ENCODE peak calls at places on chromosomes 4 and X, in six cellular contexts. One of them, this sample, is unnamed.

GRCh38 chr4:13484749-13485345 is 707 bp upstream of the RAB28 start:
- DNase-seq in transverse colon: peak
- DNase-seq in tibial nerve: no peak
- DNase-seq in NB4: no peak
- DNase-seq in GM12892: no peak
- DNase-seq in body of pancreas: no peak
- DNase-seq in this sample: no peak

GRCh38 chr4:153486281-153487151 is 20.4 kb downstream of the TMEM131L start:
- DNase-seq in tibial nerve: no peak
- DNase-seq in NB4: no peak
- DNase-seq in transverse colon: no peak
- DNase-seq in body of pancreas: peak
- DNase-seq in GM12892: no peak
- DNase-seq in this sample: peak

GRCh38 chrX:129981207-129981553 is 1.3 kb upstream of the BCORL1 start:
- DNase-seq in NB4: no peak
- DNase-seq in GM12892: no peak
- DNase-seq in transverse colon: no peak
- DNase-seq in tibial nerve: no peak
- DNase-seq in body of pancreas: no peak
- DNase-seq in this sample: no peak

GRCh38 chrX:140123446-140123845 is 158.1 kb upstream of the CXorf66 start:
- DNase-seq in tibial nerve: no peak
- DNase-seq in NB4: no peak
- DNase-seq in body of pancreas: no peak
- DNase-seq in GM12892: no peak
- DNase-seq in transverse colon: no peak
- DNase-seq in this sample: no peak

GRCh38 chr4:175622887-175623286 is 189.2 kb downstream of the GPM6A start:
- DNase-seq in tibial nerve: no peak
- DNase-seq in body of pancreas: no peak
- DNase-seq in GM12892: no peak
- DNase-seq in NB4: no peak
- DNase-seq in transverse colon: no peak
- DNase-seq in this sample: no peak

GRCh38 chrX:48761674-48762471 is at the start of gene GLOD5:
- DNase-seq in body of pancreas: peak
- DNase-seq in GM12892: no peak
- DNase-seq in tibial nerve: no peak
- DNase-seq in transverse colon: peak
- DNase-seq in NB4: peak
- DNase-seq in this sample: no peak

GRCh38 chr4:141711211-141711610 is 74.8 kb downstream of the IL15 start:
- DNase-seq in tibial nerve: no peak
- DNase-seq in GM12892: no peak
- DNase-seq in NB4: peak
- DNase-seq in body of pancreas: no peak
- DNase-seq in transverse colon: no peak
- DNase-seq in this sample: no peak

GRCh38 chr4:108292229-108292628 is 123.5 kb upstream of the LEF1 start:
- DNase-seq in GM12892: no peak
- DNase-seq in transverse colon: no peak
- DNase-seq in NB4: no peak
- DNase-seq in body of pancreas: no peak
- DNase-seq in tibial nerve: no peak
- DNase-seq in this sample: no peak

GRCh38 chrX:99800016-99800415 is 610.1 kb downstream of the PCDH19 start:
- DNase-seq in body of pancreas: no peak
- DNase-seq in GM12892: no peak
- DNase-seq in transverse colon: no peak
- DNase-seq in NB4: no peak
- DNase-seq in tibial nerve: no peak
- DNase-seq in this sample: no peak

GRCh38 chr4:37749398-37749988 is 63.3 kb upstream of the RELL1 start:
- DNase-seq in transverse colon: no peak
- DNase-seq in body of pancreas: no peak
- DNase-seq in tibial nerve: no peak
- DNase-seq in GM12892: no peak
- DNase-seq in NB4: peak
- DNase-seq in this sample: no peak

GRCh38 chrX:44352739-44353138 is 9.3 kb upstream of the EFHC2 start:
- DNase-seq in GM12892: no peak
- DNase-seq in body of pancreas: no peak
- DNase-seq in tibial nerve: no peak
- DNase-seq in transverse colon: no peak
- DNase-seq in NB4: no peak
- DNase-seq in this sample: no peak

GRCh38 chr4:60201052-60201673 is 999.0 kb upstream of the ADGRL3 start:
- DNase-seq in transverse colon: peak
- DNase-seq in NB4: peak
- DNase-seq in body of pancreas: peak
- DNase-seq in GM12892: no peak
- DNase-seq in tibial nerve: peak
- DNase-seq in this sample: no peak

GRCh38 chr4:134200811-134201215 is 776 bp downstream of the PABPC4L start:
- DNase-seq in body of pancreas: no peak
- DNase-seq in tibial nerve: no peak
- DNase-seq in NB4: no peak
- DNase-seq in transverse colon: no peak
- DNase-seq in GM12892: no peak
- DNase-seq in this sample: no peak
- TF ChIP-seq POLR2A in body of pancreas: no peak
- TF ChIP-seq POLR2A in tibial nerve: no peak
- TF ChIP-seq POLR2A in NB4: no peak
- TF ChIP-seq POLR2A in transverse colon: no peak
- TF ChIP-seq POLR2A in GM12892: no peak
- TF ChIP-seq POLR2A in this sample: no peak

GRCh38 chr4:74453037-74453635 is 8.2 kb downstream of the AREG start:
- DNase-seq in NB4: no peak
- DNase-seq in body of pancreas: no peak
- DNase-seq in transverse colon: no peak
- DNase-seq in GM12892: no peak
- DNase-seq in tibial nerve: no peak
- DNase-seq in this sample: no peak
- TF ChIP-seq POLR2A in NB4: no peak
- TF ChIP-seq POLR2A in body of pancreas: no peak
- TF ChIP-seq POLR2A in transverse colon: no peak
- TF ChIP-seq POLR2A in GM12892: no peak
- TF ChIP-seq POLR2A in tibial nerve: no peak
- TF ChIP-seq POLR2A in this sample: no peak

GRCh38 chr4:10460313-10461047 is 3.3 kb upstream of the ZNF518B start:
- DNase-seq in GM12892: no peak
- DNase-seq in NB4: no peak
- DNase-seq in body of pancreas: no peak
- DNase-seq in transverse colon: no peak
- DNase-seq in tibial nerve: no peak
- DNase-seq in this sample: no peak

GRCh38 chr4:10462876-10463275 is 5.7 kb upstream of the ZNF518B start:
- DNase-seq in transverse colon: no peak
- DNase-seq in GM12892: no peak
- DNase-seq in tibial nerve: no peak
- DNase-seq in NB4: no peak
- DNase-seq in body of pancreas: no peak
- DNase-seq in this sample: no peak

GRCh38 chr4:10461850-10462400 is 4.7 kb upstream of the ZNF518B start:
- DNase-seq in NB4: no peak
- DNase-seq in body of pancreas: no peak
- DNase-seq in tibial nerve: no peak
- DNase-seq in transverse colon: no peak
- DNase-seq in GM12892: no peak
- DNase-seq in this sample: no peak

GRCh38 chr4:10459305-10459704 is 2.1 kb upstream of the ZNF518B start:
- DNase-seq in GM12892: no peak
- DNase-seq in transverse colon: no peak
- DNase-seq in tibial nerve: no peak
- DNase-seq in body of pancreas: no peak
- DNase-seq in NB4: no peak
- DNase-seq in this sample: no peak

DNA sequence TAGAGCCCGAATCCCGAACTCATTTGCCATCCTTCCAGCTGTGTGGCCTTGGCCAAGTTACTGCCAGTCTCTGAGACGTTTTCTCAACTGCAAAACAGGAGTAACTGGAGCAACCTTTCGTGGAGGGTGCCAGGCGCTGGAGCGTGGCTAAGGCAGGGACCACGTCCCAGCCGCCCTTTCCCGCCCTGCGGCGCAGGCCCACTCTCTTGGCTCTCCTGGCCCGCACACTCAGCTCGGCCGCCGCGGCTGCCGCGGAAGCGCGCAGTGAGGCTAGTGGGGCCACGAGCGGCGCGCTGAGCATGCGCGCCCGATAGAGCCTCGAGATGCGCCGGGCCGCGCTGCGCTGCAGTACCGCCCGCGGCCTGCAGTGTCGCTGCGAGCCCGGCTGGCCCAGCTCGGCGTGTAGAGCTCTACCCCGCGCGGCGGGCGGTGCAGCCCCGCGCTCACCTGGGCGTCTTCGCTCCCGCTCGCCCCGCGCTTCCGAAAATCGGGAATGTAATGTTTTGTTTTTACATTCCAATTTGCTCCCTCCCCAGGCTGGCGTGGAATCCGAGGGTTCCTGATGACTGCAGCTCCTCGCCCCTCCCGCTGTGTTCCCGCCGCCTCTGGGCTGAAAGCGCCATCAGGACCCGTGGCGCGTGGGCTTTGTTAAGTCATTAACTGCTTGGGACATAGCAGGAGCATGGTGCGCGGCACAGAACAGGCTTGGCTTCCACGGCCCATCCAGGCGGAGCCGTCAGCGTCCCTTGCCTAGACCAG is 4.0 kb upstream of the ZNF518B start:
- DNase-seq in GM12892: peak
- DNase-seq in tibial nerve: no peak
- DNase-seq in body of pancreas: peak
- DNase-seq in transverse colon: peak
- DNase-seq in NB4: peak
- DNase-seq in this sample: peak
- TF ChIP-seq POLR2A in GM12892: no peak
- TF ChIP-seq POLR2A in tibial nerve: no peak
- TF ChIP-seq POLR2A in body of pancreas: no peak
- TF ChIP-seq POLR2A in transverse colon: no peak
- TF ChIP-seq POLR2A in NB4: no peak
- TF ChIP-seq POLR2A in this sample: no peak

GRCh38 chr4:87240341-87240740 is 19.9 kb upstream of the KLHL8 start:
- DNase-seq in transverse colon: no peak
- DNase-seq in NB4: no peak
- DNase-seq in body of pancreas: no peak
- DNase-seq in tibial nerve: no peak
- DNase-seq in GM12892: no peak
- DNase-seq in this sample: no peak

GRCh38 chr4:87235020-87235671 is 14.7 kb upstream of the KLHL8 start:
- DNase-seq in GM12892: no peak
- DNase-seq in tibial nerve: no peak
- DNase-seq in NB4: no peak
- DNase-seq in body of pancreas: no peak
- DNase-seq in transverse colon: no peak
- DNase-seq in this sample: no peak

GRCh38 chr4:87241341-87241740 is 20.9 kb upstream of the KLHL8 start:
- DNase-seq in body of pancreas: no peak
- DNase-seq in tibial nerve: no peak
- DNase-seq in GM12892: no peak
- DNase-seq in NB4: no peak
- DNase-seq in transverse colon: no peak
- DNase-seq in this sample: no peak

GRCh38 chr4:87239821-87240220 is 19.4 kb upstream of the KLHL8 start:
- DNase-seq in body of pancreas: no peak
- DNase-seq in tibial nerve: no peak
- DNase-seq in NB4: no peak
- DNase-seq in transverse colon: no peak
- DNase-seq in GM12892: no peak
- DNase-seq in this sample: no peak

GRCh38 chr4:87236851-87237250 is 16.4 kb upstream of the KLHL8 start:
- DNase-seq in tibial nerve: no peak
- DNase-seq in body of pancreas: peak
- DNase-seq in NB4: no peak
- DNase-seq in transverse colon: no peak
- DNase-seq in GM12892: no peak
- DNase-seq in this sample: no peak
- TF ChIP-seq POLR2A in tibial nerve: no peak
- TF ChIP-seq POLR2A in body of pancreas: no peak
- TF ChIP-seq POLR2A in NB4: no peak
- TF ChIP-seq POLR2A in transverse colon: no peak
- TF ChIP-seq POLR2A in GM12892: no peak
- TF ChIP-seq POLR2A in this sample: no peak

GRCh38 chr4:150080875-150081274 is 2.6 kb downstream of the DCLK2 start:
- DNase-seq in NB4: no peak
- DNase-seq in transverse colon: no peak
- DNase-seq in GM12892: no peak
- DNase-seq in tibial nerve: no peak
- DNase-seq in body of pancreas: peak
- DNase-seq in this sample: no peak

GRCh38 chr4:150078996-150079581 is 844 bp downstream of the DCLK2 start:
- DNase-seq in transverse colon: peak
- DNase-seq in GM12892: peak
- DNase-seq in body of pancreas: peak
- DNase-seq in tibial nerve: peak
- DNase-seq in NB4: no peak
- DNase-seq in this sample: peak

GRCh38 chr4:150080335-150080734 is 2.1 kb downstream of the DCLK2 start:
- DNase-seq in GM12892: no peak
- DNase-seq in tibial nerve: no peak
- DNase-seq in transverse colon: no peak
- DNase-seq in body of pancreas: no peak
- DNase-seq in NB4: no peak
- DNase-seq in this sample: no peak

GRCh38 chr4:150082241-150082640 is 4.0 kb downstream of the DCLK2 start:
- DNase-seq in body of pancreas: peak
- DNase-seq in tibial nerve: no peak
- DNase-seq in GM12892: no peak
- DNase-seq in transverse colon: no peak
- DNase-seq in NB4: no peak
- DNase-seq in this sample: no peak

DNA sequence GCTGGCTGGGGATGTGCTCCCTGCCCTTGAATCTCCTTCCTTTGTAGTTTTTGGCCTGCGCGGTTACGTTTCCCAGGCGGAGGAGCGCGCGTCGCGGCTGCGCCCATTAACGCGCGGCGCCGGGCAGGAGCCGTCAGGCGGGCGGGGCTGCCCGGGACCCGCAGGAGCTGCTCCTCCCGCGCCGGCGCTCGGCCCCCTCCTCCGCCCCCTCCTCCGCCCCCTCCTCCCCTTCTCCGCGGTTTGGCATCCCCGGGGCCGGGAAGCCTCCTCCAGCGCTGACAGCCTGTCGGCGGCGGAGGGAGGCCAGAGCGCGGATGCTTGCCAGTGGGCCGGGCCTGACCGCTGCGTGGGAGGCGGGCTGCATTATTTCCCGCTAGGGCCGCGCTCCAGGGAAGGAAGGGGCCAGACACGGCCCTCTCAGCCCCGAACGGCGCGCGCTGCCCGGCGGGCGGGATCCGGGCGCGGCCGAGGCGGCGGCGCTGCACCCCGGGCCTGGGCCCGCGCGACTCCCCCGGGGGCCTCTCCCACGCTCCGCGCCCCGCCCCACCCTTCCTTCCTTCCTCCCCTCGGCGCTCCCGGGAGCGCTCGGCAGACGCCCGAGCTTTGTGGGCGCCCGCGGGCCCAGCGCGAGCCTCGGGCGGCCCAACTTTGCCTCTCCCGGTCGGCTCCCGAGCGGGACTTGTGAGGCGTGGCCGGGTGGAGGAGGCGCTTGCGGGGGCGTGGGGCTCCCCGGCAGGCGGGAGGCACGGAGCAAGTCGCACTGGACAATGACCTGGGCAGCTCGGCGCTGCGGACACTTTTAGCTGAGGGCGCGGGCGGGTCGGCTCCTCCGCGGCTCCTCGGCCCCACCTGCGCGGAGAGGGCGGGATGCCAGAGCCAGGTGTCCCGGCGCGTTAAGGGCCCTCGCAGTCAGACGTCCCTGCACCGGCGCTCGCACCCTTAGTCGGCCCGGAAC is at the start of gene DCLK2:
- DNase-seq in transverse colon: peak
- DNase-seq in NB4: peak
- DNase-seq in tibial nerve: peak
- DNase-seq in GM12892: peak
- DNase-seq in body of pancreas: peak
- DNase-seq in this sample: peak
- TF ChIP-seq POLR2A in transverse colon: no peak
- TF ChIP-seq POLR2A in NB4: no peak
- TF ChIP-seq POLR2A in tibial nerve: no peak
- TF ChIP-seq POLR2A in GM12892: no peak
- TF ChIP-seq POLR2A in body of pancreas: peak
- TF ChIP-seq POLR2A in this sample: peak

This sample was measured in uterus.